ENCODE peak calls at places on chromosomes 6 and 20, in five cellular contexts. One of them, this sample, is unnamed.

GRCh38 chr6:56772737-56773184 is 130.1 kb upstream of the DST start:
- DNase-seq in GM12878: no peak
- DNase-seq in HepG2: no peak
- DNase-seq in NT2/D1: peak
- DNase-seq in H1: no peak
- DNase-seq in this sample: no peak

GRCh38 chr6:89887452-89888137 is 6.7 kb upstream of the GJA10 start:
- DNase-seq in GM12878: no peak
- DNase-seq in HepG2: no peak
- DNase-seq in H1: no peak
- DNase-seq in NT2/D1: no peak
- DNase-seq in this sample: no peak

GRCh38 chr20:2604506-2604835 is 48.0 kb upstream of the NOP56 start:
- DNase-seq in NT2/D1: no peak
- DNase-seq in GM12878: no peak
- DNase-seq in HepG2: no peak
- DNase-seq in H1: no peak
- DNase-seq in this sample: no peak

GRCh38 chr20:4235512-4236043 is 220.2 kb upstream of the RNF24 start:
- DNase-seq in GM12878: no peak
- DNase-seq in H1: no peak
- DNase-seq in HepG2: no peak
- DNase-seq in NT2/D1: no peak
- DNase-seq in this sample: no peak

GRCh38 chr20:62129731-62130531 is 7.7 kb downstream of the LSM14B start:
- DNase-seq in NT2/D1: no peak
- DNase-seq in GM12878: no peak
- DNase-seq in HepG2: no peak
- DNase-seq in H1: no peak
- DNase-seq in this sample: no peak

GRCh38 chr6:117538615-117539014 is 56.1 kb downstream of the DCBLD1 start:
- DNase-seq in GM12878: no peak
- DNase-seq in H1: no peak
- DNase-seq in HepG2: no peak
- DNase-seq in NT2/D1: no peak
- DNase-seq in this sample: no peak

GRCh38 chr6:104449918-104450317 is 409.8 kb downstream of the HACE1 start:
- DNase-seq in H1: no peak
- DNase-seq in NT2/D1: no peak
- DNase-seq in HepG2: peak
- DNase-seq in GM12878: no peak
- DNase-seq in this sample: no peak

GRCh38 chr6:169592558-169592957 is 109.3 kb downstream of the WDR27 start:
- DNase-seq in HepG2: no peak
- DNase-seq in GM12878: no peak
- DNase-seq in NT2/D1: no peak
- DNase-seq in H1: no peak
- DNase-seq in this sample: no peak

GRCh38 chr6:40936810-40937209 is 102.2 kb downstream of the UNC5CL start:
- DNase-seq in NT2/D1: no peak
- DNase-seq in HepG2: no peak
- DNase-seq in H1: no peak
- DNase-seq in GM12878: no peak
- DNase-seq in this sample: no peak

GRCh38 chr6:78925317-78925716 is 58.0 kb downstream of the IRAK1BP1 start:
- DNase-seq in HepG2: no peak
- DNase-seq in NT2/D1: no peak
- DNase-seq in H1: no peak
- DNase-seq in GM12878: no peak
- DNase-seq in this sample: no peak

GRCh38 chr6:129749749-129750120 is 39.8 kb upstream of the ARHGAP18 start:
- DNase-seq in NT2/D1: no peak
- DNase-seq in HepG2: no peak
- DNase-seq in GM12878: peak
- DNase-seq in H1: no peak
- DNase-seq in this sample: no peak

GRCh38 chr6:46263709-46264091 is 92.9 kb upstream of the ENPP5 start:
- DNase-seq in GM12878: no peak
- DNase-seq in NT2/D1: no peak
- DNase-seq in H1: no peak
- DNase-seq in HepG2: no peak
- DNase-seq in this sample: no peak

GRCh38 chr6:135269399-135270005 is 88.4 kb downstream of the MYB start:
- DNase-seq in GM12878: no peak
- DNase-seq in H1: no peak
- DNase-seq in NT2/D1: no peak
- DNase-seq in HepG2: no peak
- DNase-seq in this sample: no peak

GRCh38 chr20:21571841-21572690 is 58.2 kb upstream of the NKX2-2 start:
- DNase-seq in NT2/D1: no peak
- DNase-seq in GM12878: no peak
- DNase-seq in HepG2: peak
- DNase-seq in H1: no peak
- DNase-seq in this sample: peak

GRCh38 chr20:44516491-44516890 is 5.4 kb downstream of the SERINC3 start:
- DNase-seq in HepG2: no peak
- DNase-seq in GM12878: no peak
- DNase-seq in H1: no peak
- DNase-seq in NT2/D1: no peak
- DNase-seq in this sample: no peak

GRCh38 chr20:21173496-21174025 is 47.7 kb downstream of the KIZ start:
- DNase-seq in NT2/D1: no peak
- DNase-seq in H1: no peak
- DNase-seq in HepG2: no peak
- DNase-seq in GM12878: no peak
- DNase-seq in this sample: no peak

GRCh38 chr6:166253277-166254229 is 54.6 kb downstream of the PRR18 start:
- DNase-seq in H1: no peak
- DNase-seq in GM12878: no peak
- DNase-seq in NT2/D1: no peak
- DNase-seq in HepG2: no peak
- DNase-seq in this sample: no peak

DNA sequence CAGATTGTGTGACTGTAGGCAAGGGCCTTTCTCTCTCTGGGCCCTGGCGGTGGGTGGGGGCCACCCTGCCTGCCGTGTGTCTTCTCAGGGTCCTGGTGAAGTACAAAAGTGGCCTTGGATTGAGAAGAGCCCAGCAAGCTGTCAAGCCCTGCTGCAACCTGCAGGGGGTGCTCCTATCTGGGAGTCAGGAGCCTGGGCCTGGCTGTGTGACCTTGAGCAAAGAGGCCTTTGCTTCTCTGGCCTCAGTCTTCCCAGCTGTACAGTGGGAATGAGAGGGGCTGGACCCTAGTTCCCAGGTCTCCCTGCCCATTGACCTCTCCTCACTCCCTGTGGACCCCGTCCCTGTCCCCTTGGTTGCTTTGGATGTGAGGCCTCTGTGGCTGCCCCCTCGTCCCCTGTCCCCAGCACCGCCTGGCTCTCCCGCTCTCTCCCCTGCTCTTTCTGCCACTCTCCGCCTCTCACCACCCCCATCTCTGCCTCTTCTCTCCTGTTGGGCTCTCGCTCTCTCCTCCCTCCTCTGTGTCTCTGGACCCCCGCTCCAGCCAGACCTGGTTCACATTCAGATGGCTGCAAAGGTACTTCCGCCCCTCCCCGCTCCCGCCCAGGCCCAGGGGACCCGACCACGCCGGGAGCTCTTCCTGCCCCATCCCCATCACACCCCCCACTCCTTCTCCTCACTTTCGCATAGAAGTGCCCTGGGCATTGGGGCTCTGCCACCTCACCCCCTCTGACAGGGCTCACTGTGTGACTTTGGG is 46.7 kb downstream of the SRC start:
- DNase-seq in HepG2: peak
- DNase-seq in GM12878: no peak
- DNase-seq in H1: no peak
- DNase-seq in NT2/D1: no peak
- DNase-seq in this sample: peak
- TF ChIP-seq SUZ12 in HepG2: no peak
- TF ChIP-seq SUZ12 in GM12878: no peak
- TF ChIP-seq SUZ12 in H1: no peak
- TF ChIP-seq SUZ12 in NT2/D1: no peak
- TF ChIP-seq SUZ12 in this sample: no peak

DNA sequence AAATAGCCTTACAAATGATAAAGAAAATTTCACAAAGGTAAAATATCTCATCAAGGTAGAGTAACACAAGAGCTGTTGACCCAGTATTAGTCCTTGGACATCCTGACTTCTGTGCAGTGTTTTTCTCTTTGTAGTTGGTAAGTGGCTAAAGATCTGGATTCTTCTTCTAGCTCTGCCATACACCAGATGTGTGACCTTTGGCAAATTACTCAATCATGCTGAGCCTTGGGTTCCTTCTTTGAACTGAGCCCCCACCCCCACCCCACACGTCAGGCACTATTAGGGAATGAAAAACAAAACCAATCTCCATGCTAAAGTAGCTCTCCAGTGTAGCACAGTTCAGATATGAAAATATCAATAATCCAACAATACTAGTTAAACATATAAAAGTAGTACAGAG is 15.1 kb upstream of the TRIM39 start:
- DNase-seq in GM12878: no peak
- DNase-seq in H1: no peak
- DNase-seq in NT2/D1: no peak
- DNase-seq in HepG2: peak
- DNase-seq in this sample: no peak
- TF ChIP-seq SUZ12 in GM12878: no peak
- TF ChIP-seq SUZ12 in H1: no peak
- TF ChIP-seq SUZ12 in NT2/D1: no peak
- TF ChIP-seq SUZ12 in HepG2: no peak
- TF ChIP-seq SUZ12 in this sample: no peak

GRCh38 chr6:99347804-99348203 is 1.7 kb downstream of the FAXC start:
- DNase-seq in NT2/D1: no peak
- DNase-seq in H1: no peak
- DNase-seq in GM12878: no peak
- DNase-seq in HepG2: no peak
- DNase-seq in this sample: no peak
- TF ChIP-seq SUZ12 in NT2/D1: no peak
- TF ChIP-seq SUZ12 in H1: no peak
- TF ChIP-seq SUZ12 in GM12878: no peak
- TF ChIP-seq SUZ12 in HepG2: no peak
- TF ChIP-seq SUZ12 in this sample: no peak

GRCh38 chr6:98203170-98203806 is 631.1 kb upstream of the POU3F2 start:
- DNase-seq in HepG2: no peak
- DNase-seq in GM12878: no peak
- DNase-seq in H1: no peak
- DNase-seq in NT2/D1: no peak
- DNase-seq in this sample: no peak
- TF ChIP-seq SUZ12 in HepG2: no peak
- TF ChIP-seq SUZ12 in GM12878: no peak
- TF ChIP-seq SUZ12 in H1: no peak
- TF ChIP-seq SUZ12 in NT2/D1: no peak
- TF ChIP-seq SUZ12 in this sample: no peak

GRCh38 chr6:44221291-44221960 is 2.0 kb upstream of the SLC29A1 start:
- DNase-seq in H1: no peak
- DNase-seq in GM12878: no peak
- DNase-seq in HepG2: peak
- DNase-seq in NT2/D1: no peak
- DNase-seq in this sample: peak

GRCh38 chr6:44217332-44218143 is 812 bp downstream of the MYMX start:
- DNase-seq in H1: no peak
- DNase-seq in HepG2: no peak
- DNase-seq in NT2/D1: no peak
- DNase-seq in GM12878: no peak
- DNase-seq in this sample: no peak

GRCh38 chr6:44219815-44220784 is 3.3 kb upstream of the SLC29A1 start:
- DNase-seq in H1: no peak
- DNase-seq in NT2/D1: no peak
- DNase-seq in GM12878: no peak
- DNase-seq in HepG2: no peak
- DNase-seq in this sample: no peak

GRCh38 chr6:44220913-44221290 is 2.5 kb upstream of the SLC29A1 start:
- DNase-seq in GM12878: no peak
- DNase-seq in HepG2: no peak
- DNase-seq in NT2/D1: no peak
- DNase-seq in H1: no peak
- DNase-seq in this sample: no peak

DNA sequence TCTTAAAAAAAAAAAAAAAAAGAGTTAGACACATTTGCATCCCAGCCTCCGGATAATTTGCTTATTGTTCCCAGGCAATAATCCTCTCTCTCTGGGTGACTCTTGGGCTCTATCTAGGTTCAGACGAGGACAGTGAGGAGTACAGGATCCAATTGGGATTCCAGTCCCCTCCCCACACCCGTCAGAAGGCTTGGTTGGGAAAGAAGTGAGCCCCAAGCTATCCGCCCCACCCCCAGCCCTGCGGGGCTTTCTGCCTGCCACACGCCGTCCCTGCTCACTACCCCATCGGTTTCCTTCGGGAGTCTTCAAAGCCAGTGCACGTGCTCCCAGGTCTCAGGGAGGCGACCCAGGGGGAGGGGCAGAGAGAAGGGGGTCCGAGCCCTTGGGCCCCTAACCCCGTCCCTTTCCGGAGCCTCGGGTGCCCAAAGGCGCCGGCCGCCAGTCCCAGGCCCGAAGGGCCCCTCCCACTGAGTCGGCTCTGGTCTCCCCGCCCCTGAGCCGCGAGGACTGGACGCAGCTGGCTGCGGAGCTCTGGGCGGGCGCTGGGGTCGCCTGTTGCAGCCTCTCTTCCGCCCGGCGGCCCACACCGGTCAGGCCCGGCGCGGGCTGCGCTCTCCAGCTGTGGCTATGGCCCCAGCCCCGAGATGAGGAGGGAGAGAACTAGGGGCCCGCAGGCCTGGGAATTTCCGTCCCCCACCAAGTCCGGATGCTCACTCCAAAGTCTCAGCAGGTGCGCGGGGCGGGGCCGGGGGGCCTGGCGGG is 2.5 kb downstream of the MYMX start:
- DNase-seq in GM12878: no peak
- DNase-seq in H1: no peak
- DNase-seq in HepG2: peak
- DNase-seq in NT2/D1: peak
- DNase-seq in this sample: peak
- TF ChIP-seq SUZ12 in GM12878: no peak
- TF ChIP-seq SUZ12 in H1: no peak
- TF ChIP-seq SUZ12 in HepG2: no peak
- TF ChIP-seq SUZ12 in NT2/D1: no peak
- TF ChIP-seq SUZ12 in this sample: no peak